ENCODE peak calls at places on chromosomes 1 and 21, in ten cellular contexts. K is activated T-cell treated with anti-CD3 and anti-CD28 coated beads, Interleukin-2, amount 50 U/mL, for 72 hours; B is H7; L is adrenal gland; P is SHP77; R is CD4-positive, alpha-beta memory T cell; E is KBM-7; N is endodermal cell; C is GM10248; W is psoas muscle. D is an unnamed sample.

GRCh38 chr1:1206376-1207253 is at the start of gene TNFRSF18:
- DNase-seq in K (peak; percentile 77), B (peak; percentile 92), L (no peak), P (no peak), R (peak; percentile 42), E (no peak), N (peak; percentile 89), C (peak; percentile 70), W (peak; percentile 13), D (no peak)

GRCh38 chr1:31651766-31652165 is 7.1 kb upstream of the PEF1 start:
- DNase-seq in K (no peak), B (no peak), L (no peak), P (no peak), R (no peak), E (no peak), N (no peak), C (no peak), W (no peak), D (no peak)

GRCh38 chr1:31531177-31532000 is 44.9 kb upstream of the TINAGL1 start:
- DNase-seq in K (no peak), B (no peak), L (no peak), P (peak; percentile 16), R (no peak), E (no peak), N (no peak), C (no peak), W (no peak), D (peak; percentile 49)

GRCh38 chr1:72115290-72115689 is 167.0 kb downstream of the NEGR1 start:
- DNase-seq in K (no peak), B (no peak), L (no peak), P (no peak), R (no peak), E (no peak), N (no peak), C (no peak), W (no peak), D (no peak)

GRCh38 chr1:53486395-53487026 is 27.3 kb downstream of the DMRTB1 start:
- DNase-seq in K (no peak), B (no peak), L (no peak), P (no peak), R (no peak), E (no peak), N (no peak), C (no peak), W (no peak), D (no peak)

GRCh38 chr1:113860891-113861290 is 10.6 kb downstream of the PTPN22 start:
- DNase-seq in K (no peak), B (no peak), L (no peak), P (no peak), R (no peak), E (no peak), N (no peak), C (no peak), W (no peak), D (no peak)

GRCh38 chr1:62355095-62355494 is 35.9 kb upstream of the KANK4 start:
- DNase-seq in K (no peak), B (no peak), L (no peak), P (no peak), R (no peak), E (no peak), N (no peak), C (no peak), W (peak; percentile 19), D (no peak)

GRCh38 chr1:166947398-166948043 is 27.8 kb downstream of the ILDR2 start:
- DNase-seq in K (peak; percentile 8), B (peak; percentile 86), L (peak; percentile 26), P (no peak), R (no peak), E (peak; percentile 68), N (peak; percentile 78), C (peak; percentile 44), W (peak; percentile 34), D (peak; percentile 24)

GRCh38 chr1:209456878-209457277 is 126.6 kb upstream of the CAMK1G start:
- DNase-seq in K (no peak), B (no peak), L (no peak), P (no peak), R (no peak), E (no peak), N (no peak), C (no peak), W (no peak), D (no peak)

GRCh38 chr1:205991237-205991636 is 12.0 kb downstream of the RAB7B start:
- DNase-seq in K (no peak), B (no peak), L (no peak), P (no peak), R (no peak), E (no peak), N (no peak), C (no peak), W (no peak), D (no peak)

GRCh38 chr1:163399976-163400375 is 78.2 kb downstream of the NUF2 start:
- DNase-seq in K (no peak), B (peak; percentile 75), L (no peak), P (no peak), R (no peak), E (no peak), N (peak; percentile 82), C (no peak), W (no peak), D (peak; percentile 23)

GRCh38 chr21:33578959-33579542 is 9.4 kb downstream of the DONSON start:
- DNase-seq in K (no peak), B (no peak), L (no peak), P (no peak), R (no peak), E (no peak), N (no peak), C (no peak), W (no peak), D (no peak)

GRCh38 chr21:35343046-35343816 is 294.1 kb upstream of the RUNX1 start:
- DNase-seq in K (no peak), B (no peak), L (no peak), P (no peak), R (peak; percentile 9), E (peak; percentile 24), N (no peak), C (peak; percentile 15), W (no peak), D (no peak)

GRCh38 chr1:170929835-170930554 is 5.3 kb upstream of the MROH9 start:
- DNase-seq in K (peak; percentile 13), B (peak; percentile 53), L (peak; percentile 28), P (peak; percentile 30), R (peak; percentile 34), E (peak; percentile 55), N (peak; percentile 73), C (peak; percentile 58), W (no peak), D (peak; percentile 75)

GRCh38 chr1:232805269-232806070 is at the start of gene MAP10:
- DNase-seq in K (peak; percentile 85), B (peak; percentile 71), L (peak; percentile 79), P (peak; percentile 76), R (peak; percentile 73), E (no peak), N (peak; percentile 92), C (peak; percentile 88), W (peak; percentile 80), D (peak; percentile 52)

GRCh38 chr1:204174958-204175357 is 8.8 kb upstream of the REN start:
- DNase-seq in K (no peak), B (no peak), L (no peak), P (no peak), R (no peak), E (no peak), N (no peak), C (no peak), W (no peak), D (no peak)

GRCh38 chr1:27090921-27091320 is 64.0 kb downstream of the SLC9A1 start:
- DNase-seq in K (no peak), B (no peak), L (no peak), P (no peak), R (no peak), E (no peak), N (no peak), C (no peak), W (no peak), D (no peak)

GRCh38 chr1:219149185-219149584 is 24.5 kb upstream of the LYPLAL1 start:
- DNase-seq in K (no peak), B (no peak), L (no peak), P (no peak), R (no peak), E (no peak), N (no peak), C (no peak), W (no peak), D (no peak)

GRCh38 chr1:226797151-226797550 is 58.1 kb upstream of the ITPKB start:
- DNase-seq in K (no peak), B (no peak), L (no peak), P (no peak), R (no peak), E (no peak), N (no peak), C (no peak), W (no peak), D (no peak)

GRCh38 chr1:31822766-31823165 is 6.9 kb upstream of the SPOCD1 start:
- DNase-seq in K (no peak), B (no peak), L (no peak), P (no peak), R (no peak), E (no peak), N (no peak), C (no peak), W (no peak), D (no peak)